ENCODE peak calls at places on chromosome 6, in four cellular contexts. Y, B, S and U are unnamed samples.

GRCh38 chr6:139882977-139883728 is 508.7 kb upstream of the CITED2 start:
- DNase-seq in B (peak), S (no peak), Y (no peak), U (no peak)

GRCh38 chr6:148513145-148514071 is 170.8 kb downstream of the SASH1 start:
- DNase-seq in S (no peak), Y (peak), B (no peak), U (no peak)

GRCh38 chr6:132391391-132392291 is 9.6 kb downstream of the MOXD1 start:
- DNase-seq in B (peak), Y (peak), S (no peak), U (no peak)

GRCh38 chr6:43173496-43174262 is 2.6 kb downstream of the SRF start:
- DNase-seq in S (peak), B (no peak), Y (no peak), U (peak)

GRCh38 chr6:6317825-6318733 is 2.4 kb downstream of the F13A1 start:
- DNase-seq in S (no peak), Y (no peak), B (no peak), U (peak)

GRCh38 chr6:143410859-143411270 is 39.6 kb downstream of the ADAT2 start:
- DNase-seq in B (peak), Y (peak), S (no peak), U (no peak)

GRCh38 chr6:90516074-90516660 is 70.7 kb downstream of the MAP3K7 start:
- DNase-seq in Y (no peak), S (no peak), B (no peak), U (no peak)

GRCh38 chr6:157985378-157986155 is 3.9 kb downstream of the SYNJ2 start:
- DNase-seq in S (no peak), Y (no peak), B (peak), U (no peak)

GRCh38 chr6:43771210-43771857 is 1.3 kb downstream of the VEGFA start:
- DNase-seq in B (peak), Y (peak), S (peak), U (peak)

GRCh38 chr6:26028753-26029569 is 58.3 kb upstream of the HFE start:
- DNase-seq in B (no peak), Y (no peak), S (no peak), U (no peak)

GRCh38 chr6:43980004-43980795 is 147.1 kb downstream of the MRPL14 start:
- DNase-seq in S (no peak), Y (no peak), B (no peak), U (no peak)

GRCh38 chr6:139852484-139853140 is 478.2 kb upstream of the CITED2 start:
- DNase-seq in B (peak), Y (no peak), S (no peak), U (no peak)

GRCh38 chr6:136607204-136607931 is 57.1 kb upstream of the MAP7 start:
- DNase-seq in S (no peak), Y (no peak), B (peak), U (no peak)

GRCh38 chr6:376823-377571 is 14.6 kb upstream of the IRF4 start:
- DNase-seq in B (no peak), Y (no peak), S (no peak), U (no peak)

GRCh38 chr6:162532283-162533008 is 195.1 kb downstream of the PRKN start:
- DNase-seq in Y (no peak), S (no peak), B (no peak), U (no peak)

GRCh38 chr6:56450882-56451739 is 191.6 kb downstream of the DST start:
- DNase-seq in Y (no peak), B (no peak), S (no peak), U (no peak)